ENCODE peak calls at places on chromosome 22, in ten cellular contexts. S is heart left ventricle, T is stomach, J is tibial nerve, C is erythroblast, G is GM12891, F is sigmoid colon, Q is A549, K is adrenal gland, M is IMR-90. B is an unnamed sample.

GRCh38 chr22:29225422-29226090 is 19.9 kb downstream of the EMID1 start:
- DNase-seq in S (peak; percentile 49), T (no peak), J (peak; percentile 56), C (no peak), G (peak; percentile 18), F (peak; percentile 76), Q (no peak), K (peak; percentile 83), M (peak; percentile 42), B (peak; percentile 35)

GRCh38 chr22:37043828-37044538 is 7.6 kb upstream of the KCTD17 start:
- DNase-seq in S (peak; percentile 54), T (peak; percentile 88), J (peak; percentile 12), C (peak; percentile 86), G (peak; percentile 86), F (no peak), Q (peak; percentile 82), K (peak; percentile 75), M (peak; percentile 28), B (peak; percentile 57)

GRCh38 chr22:19663286-19663815 is 51.0 kb upstream of the SEPTIN5 start:
- DNase-seq in S (peak; percentile 77), T (peak; percentile 80), J (peak; percentile 13), C (peak; percentile 10), G (no peak), F (no peak), Q (no peak), K (peak; percentile 86), M (peak; percentile 76), B (peak; percentile 20)

GRCh38 chr22:33057363-33057995 is 702 bp downstream of the SYN3 start:
- DNase-seq in S (no peak), T (no peak), J (no peak), C (no peak), G (no peak), F (no peak), Q (no peak), K (peak; percentile 23), M (no peak), B (no peak)

GRCh38 chr22:27987557-27987956 is 68.5 kb upstream of the PITPNB start:
- DNase-seq in S (no peak), T (peak; percentile 22), J (no peak), C (no peak), G (no peak), F (peak; percentile 42), Q (no peak), K (no peak), M (peak; percentile 93), B (no peak)

GRCh38 chr22:29394931-29395581 is 6.7 kb upstream of the AP1B1 start:
- DNase-seq in S (peak; percentile 63), T (peak; percentile 75), J (peak; percentile 70), C (peak; percentile 84), G (peak; percentile 55), F (peak; percentile 82), Q (peak; percentile 73), K (peak; percentile 66), M (peak; percentile 72), B (peak; percentile 36)

GRCh38 chr22:32020117-32020516 is 22.9 kb upstream of the SLC5A1 start:
- DNase-seq in S (no peak), T (no peak), J (no peak), C (no peak), G (no peak), F (no peak), Q (peak; percentile 22), K (no peak), M (peak; percentile 81), B (no peak)

GRCh38 chr22:19068784-19069271 is 53.4 kb downstream of the DGCR2 start:
- DNase-seq in S (no peak), T (no peak), J (no peak), C (no peak), G (no peak), F (peak; percentile 30), Q (no peak), K (no peak), M (no peak), B (no peak)

GRCh38 chr22:48380016-48380665 is 1447.5 kb downstream of the BRD1 start:
- DNase-seq in S (no peak), T (peak; percentile 20), J (no peak), C (no peak), G (no peak), F (peak; percentile 26), Q (no peak), K (no peak), M (no peak), B (no peak)

GRCh38 chr22:30830907-30831306 is 136.2 kb downstream of the OSBP2 start:
- DNase-seq in S (peak; percentile 23), T (peak; percentile 55), J (no peak), C (no peak), G (no peak), F (no peak), Q (peak; percentile 96), K (peak; percentile 34), M (peak; percentile 97), B (peak; percentile 30)

GRCh38 chr22:30541979-30542810 is 4.3 kb downstream of the SEC14L6 start:
- DNase-seq in S (no peak), T (peak; percentile 28), J (no peak), C (peak; percentile 25), G (no peak), F (no peak), Q (no peak), K (no peak), M (no peak), B (no peak)

GRCh38 chr22:45757068-45757467 is 85.4 kb downstream of the ATXN10 start:
- DNase-seq in S (peak; percentile 14), T (no peak), J (no peak), C (no peak), G (no peak), F (peak; percentile 71), Q (no peak), K (peak; percentile 74), M (peak; percentile 14), B (no peak)

GRCh38 chr22:40746428-40747220 is 67.3 kb downstream of the MCHR1 start:
- DNase-seq in S (no peak), T (no peak), J (no peak), C (no peak), G (no peak), F (no peak), Q (no peak), K (no peak), M (peak; percentile 5), B (no peak)

GRCh38 chr22:39148727-39149535 is 3.5 kb downstream of the CBX7 start:
- DNase-seq in S (peak; percentile 52), T (peak; percentile 47), J (peak; percentile 69), C (peak; percentile 36), G (peak; percentile 72), F (peak; percentile 88), Q (no peak), K (no peak), M (no peak), B (no peak)
- TF ChIP-seq POLR2A in S (no peak), T (no peak), J (peak; percentile 65), C (no peak), G (no peak), F (no peak), Q (no peak), K (no peak), M (no peak), B (no peak)

GRCh38 chr22:18021431-18021830 is 2.9 kb downstream of the MICAL3 start:
- DNase-seq in S (no peak), T (no peak), J (no peak), C (no peak), G (no peak), F (no peak), Q (no peak), K (no peak), M (no peak), B (no peak)

GRCh38 chr22:18024956-18025720 is 777 bp upstream of the MICAL3 start:
- DNase-seq in S (no peak), T (no peak), J (no peak), C (no peak), G (no peak), F (no peak), Q (no peak), K (no peak), M (no peak), B (no peak)

GRCh38 chr22:18022851-18023250 is 1.5 kb downstream of the MICAL3 start:
- DNase-seq in S (no peak), T (no peak), J (no peak), C (no peak), G (no peak), F (no peak), Q (no peak), K (no peak), M (no peak), B (no peak)

GRCh38 chr22:18024276-18024939 is at the start of gene MICAL3:
- DNase-seq in S (peak; percentile 54), T (peak; percentile 69), J (peak; percentile 17), C (peak; percentile 87), G (peak; percentile 82), F (peak; percentile 77), Q (peak; percentile 61), K (peak; percentile 44), M (peak; percentile 64), B (peak; percentile 47)

GRCh38 chr22:18023509-18024275 is 669 bp downstream of the MICAL3 start:
- DNase-seq in S (peak; percentile 78), T (peak; percentile 69), J (peak; percentile 75), C (peak; percentile 66), G (peak; percentile 62), F (peak; percentile 93), Q (peak; percentile 83), K (peak; percentile 86), M (peak; percentile 85), B (peak; percentile 75)
- TF ChIP-seq POLR2A in S (no peak), T (no peak), J (peak; percentile 31), C (no peak), G (no peak), F (peak; percentile 30), Q (peak; percentile 72), K (peak; percentile 86), M (no peak), B (peak; percentile 51)

GRCh38 chr22:50523458-50523805 is 2.0 kb downstream of the SCO2 start:
- DNase-seq in S (no peak), T (no peak), J (no peak), C (no peak), G (no peak), F (no peak), Q (no peak), K (no peak), M (no peak), B (no peak)

GRCh38 chr22:50523806-50524663 is 1.4 kb downstream of the SCO2 start:
- DNase-seq in S (no peak), T (no peak), J (no peak), C (no peak), G (no peak), F (peak; percentile 69), Q (no peak), K (no peak), M (no peak), B (no peak)

GRCh38 chr22:50522208-50522805 is 3.1 kb downstream of the SCO2 start:
- DNase-seq in S (no peak), T (no peak), J (no peak), C (no peak), G (no peak), F (no peak), Q (no peak), K (no peak), M (no peak), B (no peak)

GRCh38 chr22:50521710-50522109 is 3.7 kb downstream of the SCO2 start:
- DNase-seq in S (no peak), T (no peak), J (no peak), C (no peak), G (no peak), F (no peak), Q (no peak), K (no peak), M (no peak), B (no peak)

GRCh38 chr22:50522806-50523438 is 2.5 kb downstream of the SCO2 start:
- DNase-seq in S (no peak), T (no peak), J (no peak), C (no peak), G (no peak), F (no peak), Q (no peak), K (no peak), M (no peak), B (no peak)
- TF ChIP-seq POLR2A in S (no peak), T (no peak), J (no peak), C (no peak), G (no peak), F (no peak), Q (no peak), K (no peak), M (no peak), B (no peak)

GRCh38 chr22:44755418-44755817 is 3.0 kb downstream of the ARHGAP8 start:
- DNase-seq in S (no peak), T (no peak), J (no peak), C (no peak), G (no peak), F (no peak), Q (no peak), K (no peak), M (no peak), B (no peak)
- TF ChIP-seq POLR2A in S (no peak), T (no peak), J (no peak), C (no peak), G (no peak), F (no peak), Q (no peak), K (no peak), M (no peak), B (no peak)